ENCODE peak calls at places on chromosomes 12 and 14, in five cellular contexts. K, I, J, B and U are unnamed samples.

GRCh38 chr14:68292467-68293334 is 473.1 kb downstream of the RAD51B start:
- DNase-seq in B (peak), J (no peak), I (no peak), K (no peak), U (no peak)

GRCh38 chr14:56891226-56891625 is 80.9 kb upstream of the OTX2 start:
- DNase-seq in I (no peak), B (no peak), K (no peak), J (no peak), U (no peak)

GRCh38 chr14:21990116-21990515 is 316.5 kb upstream of the OR4E1 start:
- DNase-seq in J (no peak), K (no peak), B (no peak), I (no peak), U (no peak)

GRCh38 chr12:113052326-113052725 is 4.2 kb upstream of the DTX1 start:
- DNase-seq in I (no peak), K (no peak), J (no peak), B (no peak), U (no peak)

GRCh38 chr12:13347241-13348043 is 150.9 kb downstream of the EMP1 start:
- DNase-seq in I (no peak), B (no peak), J (peak), K (no peak), U (no peak)

GRCh38 chr14:103072595-103073366 is 11.2 kb upstream of the LBHD2 start:
- DNase-seq in K (no peak), I (no peak), B (no peak), J (peak), U (peak)

GRCh38 chr12:91023326-91024004 is 18.7 kb upstream of the EPYC start:
- DNase-seq in K (no peak), J (no peak), I (no peak), B (no peak), U (no peak)

GRCh38 chr12:63766498-63766897 is 13.2 kb upstream of the RXYLT1 start:
- DNase-seq in J (no peak), K (no peak), I (no peak), B (no peak), U (no peak)

GRCh38 chr14:103520657-103521437 is 1.8 kb downstream of the CKB start:
- DNase-seq in K (peak), B (peak), J (peak), I (peak), U (no peak)

GRCh38 chr12:48822711-48823110 is 4.4 kb downstream of the CACNB3 start:
- DNase-seq in B (no peak), J (no peak), K (no peak), I (no peak), U (no peak)

GRCh38 chr14:24612186-24612585 is 2.7 kb upstream of the GZMH start:
- DNase-seq in I (no peak), B (no peak), J (no peak), K (no peak), U (no peak)

GRCh38 chr12:132190012-132190755 is 45.9 kb downstream of the NOC4L start:
- DNase-seq in I (no peak), K (no peak), B (peak), J (peak), U (no peak)

GRCh38 chr14:99737451-99737951 is 53.4 kb downstream of the CYP46A1 start:
- DNase-seq in I (peak), J (peak), K (no peak), B (no peak), U (no peak)

GRCh38 chr12:117060236-117060926 is 38.8 kb downstream of the TESC start:
- DNase-seq in K (no peak), I (no peak), B (no peak), J (no peak), U (no peak)

GRCh38 chr12:88388566-88389269 is 191.6 kb downstream of the KITLG start:
- DNase-seq in I (no peak), B (no peak), K (no peak), J (no peak), U (no peak)

GRCh38 chr12:112419269-112420133 is 754 bp downstream of the PTPN11 start:
- DNase-seq in B (peak), J (peak), K (peak), I (peak), U (peak)

GRCh38 chr14:90561031-90561430 is 164.2 kb downstream of the CALM1 start:
- DNase-seq in J (no peak), I (no peak), K (no peak), B (no peak), U (no peak)

GRCh38 chr14:92960706-92961566 is 38.0 kb downstream of the CHGA start:
- DNase-seq in K (no peak), J (peak), I (no peak), B (no peak), U (no peak)

GRCh38 chr12:23128462-23128861 is 503.5 kb downstream of the ETNK1 start:
- DNase-seq in I (no peak), K (no peak), B (no peak), J (no peak), U (no peak)

GRCh38 chr12:23132357-23132756 is 507.4 kb downstream of the ETNK1 start:
- DNase-seq in J (no peak), I (no peak), K (no peak), B (no peak), U (no peak)

GRCh38 chr12:23127701-23128100 is 502.7 kb downstream of the ETNK1 start:
- DNase-seq in I (no peak), B (no peak), K (no peak), J (no peak), U (no peak)

DNA sequence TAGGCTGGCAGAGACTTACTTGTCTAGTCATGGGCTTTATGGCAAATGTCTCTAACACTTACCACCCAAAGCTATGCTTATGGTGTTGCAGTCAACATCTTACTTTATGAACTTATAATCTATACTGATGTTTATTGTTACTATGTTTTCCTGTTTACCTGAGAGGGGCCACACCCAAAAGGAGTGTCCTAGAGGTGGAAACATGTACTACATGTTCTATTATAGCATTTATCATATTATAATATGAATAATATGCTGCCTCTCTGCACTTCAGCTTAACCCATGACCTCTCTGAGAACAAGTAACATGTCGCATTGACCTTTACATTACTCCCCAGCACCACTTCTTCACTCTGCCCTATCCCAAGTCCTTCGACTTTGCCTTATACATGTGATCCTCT is 501.8 kb downstream of the ETNK1 start:
- DNase-seq in I (no peak), J (no peak), B (no peak), K (no peak), U (no peak)
- TF ChIP-seq CTCF in I (no peak), J (no peak), B (no peak), K (no peak), U (no peak)

GRCh38 chr12:65937806-65938205 is 113.5 kb downstream of the HMGA2 start:
- DNase-seq in K (no peak), J (no peak), I (no peak), B (no peak), U (no peak)

GRCh38 chr12:65936529-65936911 is 112.2 kb downstream of the HMGA2 start:
- DNase-seq in J (no peak), I (no peak), K (no peak), B (no peak), U (no peak)

GRCh38 chr12:65938807-65939206 is 114.5 kb downstream of the HMGA2 start:
- DNase-seq in J (no peak), I (no peak), K (no peak), B (no peak), U (no peak)

GRCh38 chr12:65935906-65936528 is 111.7 kb downstream of the HMGA2 start:
- DNase-seq in K (no peak), J (no peak), B (no peak), I (no peak), U (no peak)

GRCh38 chr12:65937181-65937641 is 112.9 kb downstream of the HMGA2 start:
- DNase-seq in K (no peak), B (no peak), I (no peak), J (no peak), U (no peak)
- TF ChIP-seq EP300 in K (no peak), B (no peak), I (no peak), J (no peak), U (no peak)

GRCh38 chr14:70188608-70189540 is at the start of gene SLC8A3:
- DNase-seq in K (no peak), J (peak), B (no peak), I (peak), U (peak)

GRCh38 chr14:70190156-70190555 is 1.4 kb upstream of the SLC8A3 start:
- DNase-seq in J (no peak), I (no peak), B (no peak), K (no peak), U (peak)

GRCh38 chr14:70193396-70193795 is 4.6 kb upstream of the SLC8A3 start:
- DNase-seq in K (no peak), J (no peak), I (no peak), B (no peak), U (peak)

GRCh38 chr14:70189678-70190077 is 927 bp upstream of the SLC8A3 start:
- DNase-seq in J (no peak), B (no peak), K (no peak), I (no peak), U (peak)

DNA sequence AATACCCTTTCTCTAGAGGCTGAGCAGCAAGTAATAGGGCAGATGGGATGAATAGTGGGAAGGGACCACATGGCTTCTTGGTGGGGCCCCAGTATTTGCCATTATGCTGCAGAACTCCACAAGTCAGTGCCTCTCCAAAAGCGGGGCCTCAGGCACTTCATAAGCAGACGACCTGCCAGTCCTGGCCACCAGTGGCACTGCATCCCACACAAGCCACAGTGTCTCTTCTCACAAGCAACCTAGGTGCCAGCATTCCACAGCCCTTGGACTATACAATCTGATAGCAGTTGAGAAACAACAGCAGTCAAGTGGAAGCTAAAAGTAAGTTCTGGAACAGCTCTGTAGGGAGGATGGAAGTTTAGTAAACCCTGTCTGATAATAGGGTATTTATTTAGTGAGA is 4.2 kb upstream of the SLC8A3 start:
- DNase-seq in I (no peak), J (no peak), B (no peak), K (no peak), U (peak)
- TF ChIP-seq CTCF in I (no peak), J (no peak), B (no peak), K (no peak), U (no peak)

GRCh38 chr12:97556201-97556824 is 93.7 kb downstream of the RMST start:
- DNase-seq in B (no peak), J (no peak), I (peak), K (no peak), U (no peak)
- TF ChIP-seq EP300 in B (no peak), J (no peak), I (no peak), K (no peak), U (no peak)